ENCODE peak calls at places on chromosomes 3 and 15, in eight cellular contexts. One of them, this sample, is unnamed.

GRCh38 chr3:196694941-196695848 is 16.9 kb downstream of the CEP19 start:
- DNase-seq in fibroblast of lung: no peak
- DNase-seq in adipocyte: no peak
- DNase-seq in HCT116: no peak
- DNase-seq in mesendoderm: no peak
- DNase-seq in IMR-90: no peak
- DNase-seq in astrocyte: no peak
- DNase-seq in neuronal stem cell: no peak
- DNase-seq in this sample: no peak

GRCh38 chr3:25429441-25429907 is 1.4 kb downstream of the RARB start:
- DNase-seq in fibroblast of lung: no peak
- DNase-seq in adipocyte: peak; percentile 38
- DNase-seq in HCT116: no peak
- DNase-seq in mesendoderm: no peak
- DNase-seq in IMR-90: no peak
- DNase-seq in astrocyte: no peak
- DNase-seq in neuronal stem cell: no peak
- DNase-seq in this sample: no peak

GRCh38 chr3:183148056-183148455 is 14.5 kb downstream of the LAMP3 start:
- DNase-seq in fibroblast of lung: peak; percentile 86
- DNase-seq in adipocyte: peak; percentile 66
- DNase-seq in HCT116: no peak
- DNase-seq in mesendoderm: no peak
- DNase-seq in IMR-90: peak; percentile 66
- DNase-seq in astrocyte: peak; percentile 80
- DNase-seq in neuronal stem cell: no peak
- DNase-seq in this sample: no peak

GRCh38 chr15:57861805-57862586 is 155.5 kb downstream of the POLR2M start:
- DNase-seq in fibroblast of lung: peak; percentile 81
- DNase-seq in adipocyte: peak; percentile 68
- DNase-seq in HCT116: no peak
- DNase-seq in mesendoderm: no peak
- DNase-seq in IMR-90: peak; percentile 64
- DNase-seq in astrocyte: peak; percentile 84
- DNase-seq in neuronal stem cell: no peak
- DNase-seq in this sample: no peak

GRCh38 chr15:41207687-41208448 is 22.7 kb downstream of the EXD1 start:
- DNase-seq in fibroblast of lung: peak; percentile 18
- DNase-seq in adipocyte: no peak
- DNase-seq in HCT116: no peak
- DNase-seq in mesendoderm: no peak
- DNase-seq in IMR-90: peak; percentile 61
- DNase-seq in astrocyte: peak; percentile 61
- DNase-seq in neuronal stem cell: no peak
- DNase-seq in this sample: no peak

GRCh38 chr3:52787246-52787645 is 7.3 kb upstream of the ITIH3 start:
- DNase-seq in fibroblast of lung: no peak
- DNase-seq in adipocyte: no peak
- DNase-seq in HCT116: no peak
- DNase-seq in mesendoderm: no peak
- DNase-seq in IMR-90: no peak
- DNase-seq in astrocyte: no peak
- DNase-seq in neuronal stem cell: no peak
- DNase-seq in this sample: no peak

GRCh38 chr3:188947983-188948657 is 223.7 kb upstream of the TPRG1 start:
- DNase-seq in fibroblast of lung: peak; percentile 100
- DNase-seq in adipocyte: peak; percentile 98
- DNase-seq in HCT116: peak; percentile 84
- DNase-seq in mesendoderm: peak; percentile 93
- DNase-seq in IMR-90: peak; percentile 85
- DNase-seq in astrocyte: peak; percentile 95
- DNase-seq in neuronal stem cell: peak; percentile 79
- DNase-seq in this sample: peak; percentile 89

GRCh38 chr15:77421370-77421700 is 647 bp downstream of the HMG20A start:
- DNase-seq in fibroblast of lung: no peak
- DNase-seq in adipocyte: peak; percentile 28
- DNase-seq in HCT116: no peak
- DNase-seq in mesendoderm: peak; percentile 34
- DNase-seq in IMR-90: peak; percentile 3
- DNase-seq in astrocyte: no peak
- DNase-seq in neuronal stem cell: no peak
- DNase-seq in this sample: no peak

GRCh38 chr3:129597792-129598381 is 8.6 kb downstream of the PLXND1 start:
- DNase-seq in fibroblast of lung: peak; percentile 27
- DNase-seq in adipocyte: peak; percentile 35
- DNase-seq in HCT116: no peak
- DNase-seq in mesendoderm: peak; percentile 93
- DNase-seq in IMR-90: peak; percentile 50
- DNase-seq in astrocyte: peak; percentile 24
- DNase-seq in neuronal stem cell: no peak
- DNase-seq in this sample: no peak

GRCh38 chr3:33694944-33695343 is 23.1 kb downstream of the CLASP2 start:
- DNase-seq in fibroblast of lung: no peak
- DNase-seq in adipocyte: no peak
- DNase-seq in HCT116: no peak
- DNase-seq in mesendoderm: no peak
- DNase-seq in IMR-90: no peak
- DNase-seq in astrocyte: no peak
- DNase-seq in neuronal stem cell: no peak
- DNase-seq in this sample: no peak

GRCh38 chr3:33704891-33705290 is 13.2 kb downstream of the CLASP2 start:
- DNase-seq in fibroblast of lung: no peak
- DNase-seq in adipocyte: no peak
- DNase-seq in HCT116: no peak
- DNase-seq in mesendoderm: no peak
- DNase-seq in IMR-90: peak; percentile 8
- DNase-seq in astrocyte: no peak
- DNase-seq in neuronal stem cell: no peak
- DNase-seq in this sample: no peak

GRCh38 chr3:33699275-33699674 is 18.8 kb downstream of the CLASP2 start:
- DNase-seq in fibroblast of lung: no peak
- DNase-seq in adipocyte: no peak
- DNase-seq in HCT116: no peak
- DNase-seq in mesendoderm: no peak
- DNase-seq in IMR-90: no peak
- DNase-seq in astrocyte: no peak
- DNase-seq in neuronal stem cell: no peak
- DNase-seq in this sample: no peak
- H3K36me3 ChIP-seq in fibroblast of lung: no peaks in the 10 kb centered on the region
- H3K36me3 ChIP-seq in adipocyte: no peaks in the 10 kb centered on the region
- H3K36me3 ChIP-seq in HCT116: no peaks in the 10 kb centered on the region
- H3K36me3 ChIP-seq in mesendoderm: no peaks in the 10 kb centered on the region
- H3K36me3 ChIP-seq in IMR-90: no peaks in the 10 kb centered on the region
- H3K36me3 ChIP-seq in astrocyte: no peaks in the 10 kb centered on the region
- H3K36me3 ChIP-seq in neuronal stem cell: no peaks in the 10 kb centered on the region
- H3K36me3 ChIP-seq in this sample: no peaks in the 10 kb centered on the region

GRCh38 chr3:177186306-177186705 is 11.0 kb downstream of the TBL1XR1 start:
- DNase-seq in fibroblast of lung: no peak
- DNase-seq in adipocyte: no peak
- DNase-seq in HCT116: no peak
- DNase-seq in mesendoderm: no peak
- DNase-seq in IMR-90: no peak
- DNase-seq in astrocyte: no peak
- DNase-seq in neuronal stem cell: no peak
- DNase-seq in this sample: no peak
- H3K9ac ChIP-seq in fibroblast of lung: no peak overlapping the region
- H3K9ac ChIP-seq in adipocyte: no peak overlapping the region
- H3K9ac ChIP-seq in HCT116: no peak overlapping the region
- H3K9ac ChIP-seq in mesendoderm: no peak overlapping the region
- H3K9ac ChIP-seq in IMR-90: no peak overlapping the region
- H3K9ac ChIP-seq in astrocyte: no peak overlapping the region
- H3K9ac ChIP-seq in neuronal stem cell: no peak overlapping the region
- H3K9ac ChIP-seq in this sample: no peak overlapping the region

DNA sequence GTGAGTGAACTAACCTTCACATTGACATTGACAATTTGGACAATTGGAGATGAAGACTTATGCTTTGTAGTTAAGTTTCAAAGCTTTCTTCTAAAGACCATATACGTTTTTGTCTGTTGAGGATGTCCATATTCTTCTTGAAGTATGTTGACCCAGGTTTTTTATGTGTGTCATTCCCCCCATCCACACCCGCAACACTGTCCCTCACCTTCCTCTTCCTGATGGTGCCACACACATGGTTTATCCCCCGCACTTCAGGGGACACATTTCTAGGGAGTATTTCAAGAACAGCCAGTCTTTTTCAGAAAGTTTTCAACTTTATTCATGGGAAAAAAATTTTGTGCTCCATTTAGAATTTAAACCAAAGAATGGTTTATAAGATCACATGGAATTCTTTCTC is 105.1 kb downstream of the GHSR start:
- DNase-seq in fibroblast of lung: no peak
- DNase-seq in adipocyte: no peak
- DNase-seq in HCT116: no peak
- DNase-seq in mesendoderm: no peak
- DNase-seq in IMR-90: no peak
- DNase-seq in astrocyte: no peak
- DNase-seq in neuronal stem cell: no peak
- DNase-seq in this sample: no peak
- H3K36me3 ChIP-seq in fibroblast of lung: peaks cover 15% of the 10 kb centered on the region
- H3K36me3 ChIP-seq in adipocyte: peaks cover 100% of the 10 kb centered on the region
- H3K36me3 ChIP-seq in HCT116: peaks cover 2% of the 10 kb centered on the region
- H3K36me3 ChIP-seq in mesendoderm: peaks cover 7% of the 10 kb centered on the region
- H3K36me3 ChIP-seq in IMR-90: peaks cover 56% of the 10 kb centered on the region
- H3K36me3 ChIP-seq in astrocyte: peaks cover 72% of the 10 kb centered on the region
- H3K36me3 ChIP-seq in neuronal stem cell: peaks cover 24% of the 10 kb centered on the region
- H3K36me3 ChIP-seq in this sample: peaks cover 9% of the 10 kb centered on the region

GRCh38 chr15:52529940-52530339 is 1.3 kb upstream of the MYO5A start:
- DNase-seq in fibroblast of lung: no peak
- DNase-seq in adipocyte: no peak
- DNase-seq in HCT116: no peak
- DNase-seq in mesendoderm: no peak
- DNase-seq in IMR-90: no peak
- DNase-seq in astrocyte: no peak
- DNase-seq in neuronal stem cell: peak; percentile 4
- DNase-seq in this sample: no peak
- H3K9ac ChIP-seq in fibroblast of lung: no peak overlapping the region
- H3K9ac ChIP-seq in adipocyte: peak overlapping the region; percentile 87
- H3K9ac ChIP-seq in HCT116: no peak overlapping the region
- H3K9ac ChIP-seq in mesendoderm: peak overlapping the region; percentile 65
- H3K9ac ChIP-seq in IMR-90: peak overlapping the region; percentile 69
- H3K9ac ChIP-seq in astrocyte: no peak overlapping the region
- H3K9ac ChIP-seq in neuronal stem cell: no peak overlapping the region
- H3K9ac ChIP-seq in this sample: no peak overlapping the region

GRCh38 chr3:17014286-17014685 is 129.5 kb downstream of the PLCL2 start:
- DNase-seq in fibroblast of lung: no peak
- DNase-seq in adipocyte: no peak
- DNase-seq in HCT116: no peak
- DNase-seq in mesendoderm: no peak
- DNase-seq in IMR-90: no peak
- DNase-seq in astrocyte: no peak
- DNase-seq in neuronal stem cell: no peak
- DNase-seq in this sample: no peak

GRCh38 chr3:17014734-17015133 is 130.0 kb downstream of the PLCL2 start:
- DNase-seq in fibroblast of lung: no peak
- DNase-seq in adipocyte: no peak
- DNase-seq in HCT116: no peak
- DNase-seq in mesendoderm: no peak
- DNase-seq in IMR-90: no peak
- DNase-seq in astrocyte: no peak
- DNase-seq in neuronal stem cell: no peak
- DNase-seq in this sample: no peak

GRCh38 chr3:17013050-17013449 is 128.3 kb downstream of the PLCL2 start:
- DNase-seq in fibroblast of lung: no peak
- DNase-seq in adipocyte: no peak
- DNase-seq in HCT116: no peak
- DNase-seq in mesendoderm: no peak
- DNase-seq in IMR-90: no peak
- DNase-seq in astrocyte: peak; percentile 10
- DNase-seq in neuronal stem cell: peak; percentile 55
- DNase-seq in this sample: no peak

GRCh38 chr3:17011774-17012338 is 127.1 kb downstream of the PLCL2 start:
- DNase-seq in fibroblast of lung: no peak
- DNase-seq in adipocyte: no peak
- DNase-seq in HCT116: no peak
- DNase-seq in mesendoderm: no peak
- DNase-seq in IMR-90: no peak
- DNase-seq in astrocyte: no peak
- DNase-seq in neuronal stem cell: no peak
- DNase-seq in this sample: no peak

GRCh38 chr3:17013571-17013970 is 128.8 kb downstream of the PLCL2 start:
- DNase-seq in fibroblast of lung: no peak
- DNase-seq in adipocyte: no peak
- DNase-seq in HCT116: no peak
- DNase-seq in mesendoderm: no peak
- DNase-seq in IMR-90: no peak
- DNase-seq in astrocyte: no peak
- DNase-seq in neuronal stem cell: no peak
- DNase-seq in this sample: no peak
- H3K36me3 ChIP-seq in fibroblast of lung: no peaks in the 10 kb centered on the region
- H3K36me3 ChIP-seq in adipocyte: peaks cover 26% of the 10 kb centered on the region
- H3K36me3 ChIP-seq in HCT116: no peaks in the 10 kb centered on the region
- H3K36me3 ChIP-seq in mesendoderm: no peaks in the 10 kb centered on the region
- H3K36me3 ChIP-seq in IMR-90: no peaks in the 10 kb centered on the region
- H3K36me3 ChIP-seq in astrocyte: no peaks in the 10 kb centered on the region
- H3K36me3 ChIP-seq in neuronal stem cell: no peaks in the 10 kb centered on the region
- H3K36me3 ChIP-seq in this sample: no peaks in the 10 kb centered on the region

This sample was measured in colonic mucosa.